ENCODE peak calls at places on chromosomes 5 and 9, in seven cellular contexts. One of them, this sample, is unnamed.

GRCh38 chr5:154829589-154830218 is 20.7 kb downstream of the FAXDC2 start:
- DNase-seq in glutamatergic neuron: no peak
- DNase-seq in Peyer's patch: peak
- DNase-seq in GM12865: no peak
- DNase-seq in CD4-positive, alpha-beta T cell: no peak
- DNase-seq in WERI-Rb-1: no peak
- DNase-seq in WTC11: no peak
- DNase-seq in this sample: peak

GRCh38 chr9:5389109-5389732 is 48.5 kb downstream of the PLGRKT start:
- DNase-seq in glutamatergic neuron: no peak
- DNase-seq in WERI-Rb-1: no peak
- DNase-seq in GM12865: peak
- DNase-seq in Peyer's patch: no peak
- DNase-seq in CD4-positive, alpha-beta T cell: no peak
- DNase-seq in WTC11: no peak
- DNase-seq in this sample: no peak

GRCh38 chr5:110258460-110258859 is 468.0 kb downstream of the TMEM232 start:
- DNase-seq in glutamatergic neuron: peak
- DNase-seq in WERI-Rb-1: peak
- DNase-seq in GM12865: no peak
- DNase-seq in Peyer's patch: no peak
- DNase-seq in WTC11: no peak
- DNase-seq in CD4-positive, alpha-beta T cell: no peak
- DNase-seq in this sample: no peak

GRCh38 chr9:36828574-36829141 is 205.4 kb downstream of the PAX5 start:
- DNase-seq in GM12865: no peak
- DNase-seq in CD4-positive, alpha-beta T cell: no peak
- DNase-seq in WTC11: no peak
- DNase-seq in WERI-Rb-1: no peak
- DNase-seq in Peyer's patch: peak
- DNase-seq in glutamatergic neuron: no peak
- DNase-seq in this sample: no peak

GRCh38 chr5:110339399-110339798 is 387.1 kb downstream of the TMEM232 start:
- DNase-seq in WERI-Rb-1: no peak
- DNase-seq in CD4-positive, alpha-beta T cell: no peak
- DNase-seq in GM12865: no peak
- DNase-seq in glutamatergic neuron: no peak
- DNase-seq in WTC11: no peak
- DNase-seq in Peyer's patch: no peak
- DNase-seq in this sample: no peak

GRCh38 chr9:6632516-6633328 is 12.8 kb downstream of the GLDC start:
- DNase-seq in WERI-Rb-1: peak
- DNase-seq in Peyer's patch: peak
- DNase-seq in WTC11: peak
- DNase-seq in CD4-positive, alpha-beta T cell: no peak
- DNase-seq in GM12865: peak
- DNase-seq in glutamatergic neuron: no peak
- DNase-seq in this sample: no peak

GRCh38 chr9:127450170-127450830 is 906 bp downstream of the RPL12 start:
- DNase-seq in Peyer's patch: no peak
- DNase-seq in CD4-positive, alpha-beta T cell: no peak
- DNase-seq in GM12865: no peak
- DNase-seq in WERI-Rb-1: no peak
- DNase-seq in WTC11: no peak
- DNase-seq in glutamatergic neuron: no peak
- DNase-seq in this sample: no peak

GRCh38 chr5:138654281-138654867 is 79.2 kb upstream of the HSPA9 start:
- DNase-seq in Peyer's patch: peak
- DNase-seq in WTC11: no peak
- DNase-seq in WERI-Rb-1: no peak
- DNase-seq in glutamatergic neuron: peak
- DNase-seq in GM12865: peak
- DNase-seq in CD4-positive, alpha-beta T cell: peak
- DNase-seq in this sample: no peak

GRCh38 chr5:92518318-92518913 is 1062.6 kb downstream of the NR2F1-AS1 start:
- DNase-seq in WERI-Rb-1: no peak
- DNase-seq in GM12865: peak
- DNase-seq in glutamatergic neuron: no peak
- DNase-seq in CD4-positive, alpha-beta T cell: no peak
- DNase-seq in Peyer's patch: no peak
- DNase-seq in WTC11: no peak
- DNase-seq in this sample: no peak

GRCh38 chr9:135523521-135524129 is 2.4 kb downstream of the LCN1 start:
- DNase-seq in WTC11: no peak
- DNase-seq in Peyer's patch: peak
- DNase-seq in CD4-positive, alpha-beta T cell: no peak
- DNase-seq in GM12865: no peak
- DNase-seq in WERI-Rb-1: no peak
- DNase-seq in glutamatergic neuron: no peak
- DNase-seq in this sample: no peak

GRCh38 chr5:33608476-33609026 is 167.8 kb downstream of the TARS1 start:
- DNase-seq in WERI-Rb-1: no peak
- DNase-seq in CD4-positive, alpha-beta T cell: no peak
- DNase-seq in glutamatergic neuron: no peak
- DNase-seq in GM12865: no peak
- DNase-seq in Peyer's patch: no peak
- DNase-seq in WTC11: no peak
- DNase-seq in this sample: no peak

GRCh38 chr5:141208478-141208877 is at the start of gene PCDHB12:
- DNase-seq in glutamatergic neuron: peak
- DNase-seq in Peyer's patch: no peak
- DNase-seq in WTC11: peak
- DNase-seq in GM12865: no peak
- DNase-seq in CD4-positive, alpha-beta T cell: no peak
- DNase-seq in WERI-Rb-1: no peak
- DNase-seq in this sample: no peak

GRCh38 chr9:84300271-84300670 is 40.3 kb downstream of the SLC28A3 start:
- DNase-seq in GM12865: no peak
- DNase-seq in WTC11: no peak
- DNase-seq in Peyer's patch: no peak
- DNase-seq in CD4-positive, alpha-beta T cell: no peak
- DNase-seq in glutamatergic neuron: no peak
- DNase-seq in WERI-Rb-1: no peak
- DNase-seq in this sample: no peak

GRCh38 chr9:84297162-84297821 is 43.3 kb downstream of the SLC28A3 start:
- DNase-seq in glutamatergic neuron: no peak
- DNase-seq in WERI-Rb-1: no peak
- DNase-seq in Peyer's patch: no peak
- DNase-seq in GM12865: no peak
- DNase-seq in CD4-positive, alpha-beta T cell: no peak
- DNase-seq in WTC11: no peak
- DNase-seq in this sample: no peak

GRCh38 chr9:84293001-84293798 is 47.4 kb downstream of the SLC28A3 start:
- DNase-seq in CD4-positive, alpha-beta T cell: no peak
- DNase-seq in WERI-Rb-1: no peak
- DNase-seq in WTC11: no peak
- DNase-seq in Peyer's patch: peak
- DNase-seq in GM12865: peak
- DNase-seq in glutamatergic neuron: no peak
- DNase-seq in this sample: no peak

GRCh38 chr9:84296146-84296843 is 44.3 kb downstream of the SLC28A3 start:
- DNase-seq in glutamatergic neuron: no peak
- DNase-seq in GM12865: peak
- DNase-seq in Peyer's patch: no peak
- DNase-seq in WTC11: no peak
- DNase-seq in CD4-positive, alpha-beta T cell: no peak
- DNase-seq in WERI-Rb-1: no peak
- DNase-seq in this sample: no peak

DNA sequence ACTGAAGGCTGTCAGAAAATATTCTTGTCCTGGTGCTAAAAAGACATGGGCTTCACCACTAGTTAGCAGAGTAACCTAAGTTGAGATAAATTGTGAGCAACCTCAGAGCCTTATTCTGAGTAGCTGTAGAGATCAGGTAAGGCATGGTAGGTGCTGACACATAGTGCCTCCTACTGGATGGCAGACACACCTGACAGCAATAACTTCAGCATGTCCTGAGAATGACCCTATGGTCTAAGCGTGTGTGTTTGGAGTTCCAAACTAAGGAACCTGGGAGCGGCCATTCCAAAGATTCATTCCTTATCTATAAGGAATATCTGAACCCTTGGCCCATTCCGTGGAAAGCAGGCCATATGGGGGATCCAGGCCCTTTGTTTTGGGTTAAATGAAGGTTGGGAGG is 46.0 kb downstream of the SLC28A3 start:
- DNase-seq in WTC11: peak
- DNase-seq in GM12865: peak
- DNase-seq in CD4-positive, alpha-beta T cell: no peak
- DNase-seq in Peyer's patch: no peak
- DNase-seq in glutamatergic neuron: no peak
- DNase-seq in WERI-Rb-1: no peak
- DNase-seq in this sample: no peak
- TF ChIP-seq CTCF in WTC11: peak
- TF ChIP-seq CTCF in GM12865: peak
- TF ChIP-seq CTCF in CD4-positive, alpha-beta T cell: no peak
- TF ChIP-seq CTCF in Peyer's patch: peak
- TF ChIP-seq CTCF in glutamatergic neuron: no peak
- TF ChIP-seq CTCF in WERI-Rb-1: peak
- TF ChIP-seq CTCF in this sample: no peak

GRCh38 chr5:180332051-180332517 is 21.1 kb downstream of the GFPT2 start:
- DNase-seq in Peyer's patch: no peak
- DNase-seq in glutamatergic neuron: no peak
- DNase-seq in GM12865: no peak
- DNase-seq in CD4-positive, alpha-beta T cell: no peak
- DNase-seq in WTC11: peak
- DNase-seq in WERI-Rb-1: no peak
- DNase-seq in this sample: peak
- TF ChIP-seq CTCF in Peyer's patch: no peak
- TF ChIP-seq CTCF in glutamatergic neuron: no peak
- TF ChIP-seq CTCF in GM12865: no peak
- TF ChIP-seq CTCF in CD4-positive, alpha-beta T cell: no peak
- TF ChIP-seq CTCF in WTC11: no peak
- TF ChIP-seq CTCF in WERI-Rb-1: no peak
- TF ChIP-seq CTCF in this sample: no peak

GRCh38 chr5:160082589-160082988 is 36.7 kb downstream of the PWWP2A start:
- DNase-seq in CD4-positive, alpha-beta T cell: no peak
- DNase-seq in glutamatergic neuron: no peak
- DNase-seq in WERI-Rb-1: no peak
- DNase-seq in WTC11: no peak
- DNase-seq in GM12865: no peak
- DNase-seq in Peyer's patch: no peak
- DNase-seq in this sample: no peak
- TF ChIP-seq CTCF in CD4-positive, alpha-beta T cell: no peak
- TF ChIP-seq CTCF in glutamatergic neuron: no peak
- TF ChIP-seq CTCF in WERI-Rb-1: no peak
- TF ChIP-seq CTCF in WTC11: no peak
- TF ChIP-seq CTCF in GM12865: no peak
- TF ChIP-seq CTCF in Peyer's patch: no peak
- TF ChIP-seq CTCF in this sample: no peak

GRCh38 chr5:177189416-177189815 is 55.8 kb downstream of the NSD1 start:
- DNase-seq in WTC11: no peak
- DNase-seq in Peyer's patch: no peak
- DNase-seq in GM12865: no peak
- DNase-seq in WERI-Rb-1: no peak
- DNase-seq in glutamatergic neuron: no peak
- DNase-seq in CD4-positive, alpha-beta T cell: no peak
- DNase-seq in this sample: no peak

GRCh38 chr5:177186645-177187044 is 53.1 kb downstream of the NSD1 start:
- DNase-seq in GM12865: no peak
- DNase-seq in glutamatergic neuron: no peak
- DNase-seq in WTC11: no peak
- DNase-seq in CD4-positive, alpha-beta T cell: no peak
- DNase-seq in WERI-Rb-1: no peak
- DNase-seq in Peyer's patch: no peak
- DNase-seq in this sample: no peak

GRCh38 chr5:177188775-177189174 is 55.2 kb downstream of the NSD1 start:
- DNase-seq in glutamatergic neuron: no peak
- DNase-seq in CD4-positive, alpha-beta T cell: no peak
- DNase-seq in Peyer's patch: no peak
- DNase-seq in WTC11: no peak
- DNase-seq in WERI-Rb-1: no peak
- DNase-seq in GM12865: no peak
- DNase-seq in this sample: no peak

GRCh38 chr5:177185993-177186392 is 52.4 kb downstream of the NSD1 start:
- DNase-seq in WERI-Rb-1: no peak
- DNase-seq in Peyer's patch: no peak
- DNase-seq in WTC11: no peak
- DNase-seq in glutamatergic neuron: no peak
- DNase-seq in CD4-positive, alpha-beta T cell: no peak
- DNase-seq in GM12865: no peak
- DNase-seq in this sample: no peak

GRCh38 chr5:177189965-177190364 is 56.4 kb downstream of the NSD1 start:
- DNase-seq in glutamatergic neuron: no peak
- DNase-seq in WTC11: no peak
- DNase-seq in CD4-positive, alpha-beta T cell: no peak
- DNase-seq in GM12865: no peak
- DNase-seq in Peyer's patch: no peak
- DNase-seq in WERI-Rb-1: no peak
- DNase-seq in this sample: no peak
- TF ChIP-seq CTCF in glutamatergic neuron: no peak
- TF ChIP-seq CTCF in WTC11: no peak
- TF ChIP-seq CTCF in CD4-positive, alpha-beta T cell: no peak
- TF ChIP-seq CTCF in GM12865: no peak
- TF ChIP-seq CTCF in Peyer's patch: no peak
- TF ChIP-seq CTCF in WERI-Rb-1: no peak
- TF ChIP-seq CTCF in this sample: no peak

GRCh38 chr9:34337404-34337803 is 8.0 kb downstream of the NUDT2 start:
- DNase-seq in GM12865: no peak
- DNase-seq in WERI-Rb-1: no peak
- DNase-seq in CD4-positive, alpha-beta T cell: no peak
- DNase-seq in Peyer's patch: no peak
- DNase-seq in glutamatergic neuron: no peak
- DNase-seq in WTC11: no peak
- DNase-seq in this sample: no peak
- TF ChIP-seq CTCF in GM12865: no peak
- TF ChIP-seq CTCF in WERI-Rb-1: no peak
- TF ChIP-seq CTCF in CD4-positive, alpha-beta T cell: no peak
- TF ChIP-seq CTCF in Peyer's patch: no peak
- TF ChIP-seq CTCF in glutamatergic neuron: no peak
- TF ChIP-seq CTCF in WTC11: no peak
- TF ChIP-seq CTCF in this sample: no peak

DNA sequence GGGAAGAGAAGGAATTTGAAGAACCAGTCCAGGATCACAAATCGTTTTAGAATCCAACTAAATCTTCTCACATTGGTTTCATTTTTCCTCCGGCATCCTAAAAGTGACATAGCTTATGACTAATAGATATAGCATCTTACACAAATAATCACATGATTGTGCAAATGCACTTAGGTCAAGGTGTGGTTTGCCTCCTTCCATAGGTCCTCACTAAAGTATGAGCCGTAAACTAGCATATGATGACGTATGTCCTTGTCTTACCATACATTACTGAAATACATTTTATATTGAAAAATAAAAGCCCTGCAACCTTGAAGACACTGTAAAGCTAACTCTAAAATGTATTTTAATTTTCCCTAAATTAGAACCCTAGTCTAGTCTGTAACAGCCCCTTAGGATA is 362.7 kb upstream of the ADAMTS16 start:
- DNase-seq in glutamatergic neuron: no peak
- DNase-seq in WERI-Rb-1: no peak
- DNase-seq in Peyer's patch: no peak
- DNase-seq in GM12865: no peak
- DNase-seq in WTC11: no peak
- DNase-seq in CD4-positive, alpha-beta T cell: no peak
- DNase-seq in this sample: no peak
- TF ChIP-seq CTCF in glutamatergic neuron: no peak
- TF ChIP-seq CTCF in WERI-Rb-1: no peak
- TF ChIP-seq CTCF in Peyer's patch: no peak
- TF ChIP-seq CTCF in GM12865: no peak
- TF ChIP-seq CTCF in WTC11: no peak
- TF ChIP-seq CTCF in CD4-positive, alpha-beta T cell: no peak
- TF ChIP-seq CTCF in this sample: no peak

This sample was measured in lower lobe of right lung.